ENCODE peak calls at places on chromosomes 5 and 9, in ten cellular contexts. O is sigmoid colon, R is tibial artery, U is HCT116, T is left ventricle myocardium inferior, S is gastrocnemius medialis, I is A549, C is ovary, G is neural progenitor cell, P is adrenal gland. H is an unnamed sample. For H3K4me1, the result is how much of the 10 kb centered on the place peaks cover.

GRCh38 chr9:93252116-93252780 is 68.3 kb downstream of the WNK2 start:
- DNase-seq in U (no peak), R (peak), C (no peak), G (no peak), T (no peak), S (no peak), O (peak), I (no peak), P (no peak), H (no peak)

GRCh38 chr9:120730661-120731514 is 16.6 kb upstream of the MEGF9 start:
- DNase-seq in G (peak), T (peak), O (no peak), I (no peak), S (no peak), C (no peak), U (no peak), R (peak), P (no peak), H (peak)

GRCh38 chr5:43410414-43410813 is 1.8 kb downstream of the CCL28 start:
- DNase-seq in I (no peak), C (no peak), T (no peak), R (no peak), U (no peak), S (no peak), G (no peak), P (no peak), O (no peak), H (no peak)

GRCh38 chr9:90046317-90046861 is 441.6 kb downstream of the GADD45G start:
- DNase-seq in C (no peak), G (no peak), O (no peak), R (no peak), T (no peak), P (no peak), I (no peak), S (no peak), U (no peak), H (no peak)

GRCh38 chr5:74616236-74617146 is 24.0 kb downstream of the ENC1 start:
- DNase-seq in T (no peak), O (no peak), I (no peak), P (no peak), S (no peak), G (no peak), C (peak), R (no peak), U (no peak), H (no peak)

GRCh38 chr5:143543358-143544255 is 140.1 kb upstream of the NR3C1 start:
- DNase-seq in I (peak), T (no peak), C (no peak), G (no peak), R (no peak), S (no peak), P (no peak), O (no peak), U (no peak), H (no peak)

GRCh38 chr5:149464796-149465489 is 85.9 kb upstream of the IL17B start:
- DNase-seq in C (peak), G (no peak), I (no peak), P (peak), R (peak), O (peak), U (no peak), T (no peak), S (no peak), H (no peak)

GRCh38 chr5:14143843-14144585 is 872 bp downstream of the TRIO start:
- DNase-seq in I (no peak), U (no peak), P (peak), S (no peak), O (peak), C (peak), T (peak), G (peak), R (peak), H (peak)

GRCh38 chr9:105216440-105217178 is 27.8 kb upstream of the SLC44A1 start:
- DNase-seq in R (no peak), S (no peak), I (no peak), G (no peak), P (peak), C (no peak), T (peak), U (no peak), O (no peak), H (no peak)

GRCh38 chr5:139976703-139977102 is 66.4 kb downstream of the NRG2 start:
- DNase-seq in G (no peak), U (no peak), O (no peak), S (no peak), T (no peak), P (no peak), R (no peak), C (no peak), I (no peak), H (no peak)

GRCh38 chr9:129523953-129524847 is 96.7 kb downstream of the C9orf50 start:
- DNase-seq in I (no peak), C (no peak), G (no peak), T (no peak), U (no peak), R (no peak), P (no peak), O (peak), S (no peak), H (no peak)

GRCh38 chr5:41738695-41739354 is 131.4 kb downstream of the OXCT1 start:
- DNase-seq in G (no peak), U (no peak), R (no peak), T (no peak), C (no peak), I (no peak), P (no peak), O (no peak), S (no peak), H (no peak)

GRCh38 chr9:112971415-112971814 is 40.6 kb downstream of the ZNF883 start:
- DNase-seq in R (no peak), G (peak), O (no peak), C (no peak), U (peak), P (no peak), I (no peak), S (no peak), T (no peak), H (no peak)

GRCh38 chr9:109640232-109641078 is 139.5 kb upstream of the PALM2AKAP2 start:
- DNase-seq in P (peak), O (peak), S (no peak), U (no peak), I (peak), R (peak), C (peak), T (peak), G (peak), H (peak)

GRCh38 chr9:124349267-124349666 is 66.0 kb downstream of the PSMB7 start:
- DNase-seq in P (no peak), C (no peak), T (no peak), S (no peak), U (no peak), I (no peak), G (no peak), O (no peak), R (peak), H (no peak)

GRCh38 chr5:29114331-29114768 is 2076.0 kb upstream of the CDH9 start:
- DNase-seq in G (no peak), U (no peak), C (no peak), S (no peak), I (no peak), R (no peak), P (no peak), O (no peak), T (no peak), H (no peak)

GRCh38 chr5:90909091-90909503 is 350.5 kb downstream of the ADGRV1 start:
- DNase-seq in R (no peak), U (no peak), T (no peak), S (no peak), O (no peak), C (peak), G (no peak), I (no peak), P (peak), H (peak)

GRCh38 chr5:113117543-113118110 is 141.0 kb downstream of the DCP2 start:
- DNase-seq in T (no peak), O (no peak), R (no peak), C (no peak), S (no peak), P (no peak), I (no peak), G (no peak), U (no peak), H (no peak)

GRCh38 chr9:270657-271237 is 56.1 kb downstream of the DOCK8 start:
- DNase-seq in T (no peak), P (no peak), U (no peak), S (no peak), G (no peak), C (no peak), O (no peak), R (no peak), I (no peak), H (no peak)

GRCh38 chr9:36135791-36136276 is 699 bp upstream of the GLIPR2 start:
- DNase-seq in P (no peak), R (no peak), S (no peak), T (no peak), G (no peak), I (no peak), U (no peak), O (peak), C (no peak), H (no peak)

GRCh38 chr9:117547321-117547720 is 132.5 kb upstream of the ASTN2 start:
- DNase-seq in P (no peak), O (no peak), C (no peak), T (no peak), U (no peak), G (no peak), I (no peak), R (no peak), S (no peak), H (no peak)

GRCh38 chr5:1536298-1537165 is 12.8 kb upstream of the LPCAT1 start:
- DNase-seq in C (peak), G (no peak), T (no peak), P (peak), R (peak), O (peak), I (no peak), U (no peak), S (no peak), H (peak)

GRCh38 chr9:133160742-133161541 is 2.8 kb downstream of the GBGT1 start:
- DNase-seq in R (peak), U (peak), S (peak), T (peak), P (peak), I (peak), C (peak), O (peak), G (peak), H (peak)

GRCh38 chr9:83401328-83401895 is 136.8 kb downstream of the FRMD3 start:
- DNase-seq in G (peak), C (no peak), T (no peak), O (no peak), U (no peak), S (no peak), P (no peak), I (no peak), R (no peak), H (no peak)

GRCh38 chr9:17721954-17722353 is 143.1 kb downstream of the SH3GL2 start:
- DNase-seq in C (no peak), G (no peak), P (no peak), T (no peak), U (no peak), S (no peak), O (no peak), I (no peak), R (no peak), H (no peak)

GRCh38 chr5:172843825-172844576 is 9.9 kb downstream of the ERGIC1 start:
- DNase-seq in U (no peak), R (no peak), S (no peak), C (no peak), T (no peak), G (no peak), P (no peak), O (no peak), I (no peak), H (no peak)

GRCh38 chr5:171745602-171746001 is 40.0 kb upstream of the SMIM23 start:
- DNase-seq in I (no peak), S (no peak), O (no peak), T (no peak), G (no peak), C (no peak), R (no peak), P (no peak), U (no peak), H (peak)

GRCh38 chr9:36327903-36328302 is 69.7 kb upstream of the GNE start:
- DNase-seq in P (no peak), U (no peak), C (no peak), I (no peak), T (no peak), O (no peak), G (no peak), R (no peak), S (no peak), H (no peak)

DNA sequence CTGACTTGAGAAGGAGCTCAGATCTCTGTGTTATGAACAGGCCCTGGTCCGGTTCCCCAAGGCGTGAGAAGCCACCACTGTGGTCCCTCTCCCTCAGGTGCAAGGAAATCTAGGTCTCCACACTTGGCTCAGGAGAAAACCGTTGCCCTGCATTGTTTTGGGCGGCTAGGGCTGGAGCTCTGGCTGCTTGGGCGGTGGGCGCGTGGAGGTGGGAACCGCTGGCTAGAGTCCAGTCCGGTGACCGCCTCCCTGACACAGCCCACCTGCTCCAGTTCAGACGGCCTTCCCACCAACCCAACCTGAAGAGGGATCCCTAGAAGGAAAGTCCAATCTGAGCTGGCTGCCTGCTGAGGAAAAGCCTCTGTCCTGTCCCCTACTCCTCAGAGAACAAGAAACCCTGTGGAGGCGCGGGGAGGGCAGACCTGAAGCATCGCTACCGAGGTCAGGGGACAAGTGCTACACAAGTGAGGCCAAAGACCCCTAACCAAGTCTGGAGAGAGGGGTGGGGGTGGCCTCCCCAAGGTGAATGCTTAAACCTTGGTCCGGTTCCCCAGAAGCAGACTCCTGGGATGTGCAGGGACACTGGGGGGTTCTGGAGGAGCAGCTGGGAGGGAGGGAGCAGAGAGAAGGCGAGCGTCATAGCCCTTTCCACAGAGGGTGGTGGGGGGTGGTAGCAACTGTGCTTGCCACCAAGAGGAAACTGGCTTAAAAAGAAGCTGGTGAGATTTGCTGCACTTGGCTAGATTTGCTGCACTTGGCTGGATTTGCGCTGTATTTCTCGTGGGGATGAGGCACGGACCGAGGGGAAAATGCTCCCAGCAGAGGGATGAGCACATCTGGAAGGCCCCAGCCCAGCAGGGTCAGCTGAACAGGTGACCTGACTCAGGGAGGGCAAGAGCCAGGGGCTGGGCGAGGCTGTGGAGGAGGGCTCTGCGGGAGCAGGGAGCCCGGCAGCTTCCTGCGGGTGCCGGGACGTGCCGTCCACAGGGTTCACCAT is 65.2 kb downstream of the RAPGEF1 start:
- DNase-seq in C (no peak), U (no peak), R (peak), G (no peak), S (no peak), O (no peak), I (no peak), T (no peak), P (peak), H (no peak)
- H3K4me1 ChIP-seq in C (under half), U (under half), R (half or more), G (half or more), S (half or more), O (half or more), I (under half), T (half or more), P (half or more), H (under half)

GRCh38 chr9:88267283-88267682 is 121.0 kb upstream of the SPIN1 start:
- DNase-seq in O (no peak), G (no peak), S (no peak), C (no peak), T (no peak), I (no peak), P (no peak), U (no peak), R (no peak), H (no peak)
- TF ChIP-seq CTCF in O (no peak), G (no peak), S (no peak), C (no peak), T (no peak), I (no peak), P (no peak), U (no peak), R (no peak), H (no peak)

GRCh38 chr9:103755986-103756385 is 338.1 kb upstream of the SMC2 start:
- DNase-seq in T (no peak), P (no peak), C (no peak), R (no peak), G (no peak), S (no peak), O (no peak), I (no peak), U (no peak), H (no peak)
- H3K4me3 ChIP-seq in T (no peak), P (no peak), C (no peak), R (no peak), G (no peak), S (no peak), O (no peak), I (no peak), U (no peak), H (no peak)

DNA sequence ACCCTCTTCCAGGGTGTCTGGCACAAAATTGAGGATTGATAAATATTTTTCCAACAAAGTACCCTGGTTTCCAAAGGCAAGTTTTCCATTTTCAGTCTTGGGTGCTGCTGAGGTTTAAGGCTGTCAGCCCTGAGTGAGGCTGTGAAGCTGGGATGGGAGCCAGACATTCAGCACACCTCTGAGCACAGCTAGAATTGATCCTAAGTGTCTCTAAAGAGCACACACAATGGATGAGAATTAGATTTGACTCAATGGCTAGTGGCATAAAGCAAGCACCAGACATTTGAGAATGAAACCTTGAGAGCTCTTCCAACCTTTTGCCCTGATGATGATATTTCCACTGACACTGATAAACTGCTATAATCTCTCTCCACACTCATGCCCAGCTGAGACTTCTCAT is 131.5 kb downstream of the MARCHF11 start:
- DNase-seq in R (no peak), C (no peak), I (no peak), T (no peak), P (no peak), O (no peak), S (no peak), G (no peak), U (no peak), H (no peak)
- H3K4me1 ChIP-seq in R (under half), C (under half), I (under half), T (under half), P (under half), O (under half), S (under half), G (under half), U (under half), H (under half)

GRCh38 chr5:96920956-96921355 is 14.9 kb upstream of the LNPEP start:
- DNase-seq in C (no peak), S (no peak), O (no peak), P (no peak), R (no peak), G (no peak), U (no peak), I (no peak), T (no peak), H (no peak)

GRCh38 chr5:96922452-96923244 is 13.2 kb upstream of the LNPEP start:
- DNase-seq in C (no peak), R (no peak), I (no peak), T (no peak), O (no peak), P (no peak), G (no peak), U (no peak), S (no peak), H (no peak)

GRCh38 chr5:96924016-96924443 is 11.8 kb upstream of the LNPEP start:
- DNase-seq in P (no peak), G (no peak), U (no peak), R (no peak), O (no peak), S (no peak), I (no peak), T (no peak), C (no peak), H (no peak)

GRCh38 chr5:96919754-96920197 is 16.1 kb upstream of the LNPEP start:
- DNase-seq in U (no peak), P (no peak), O (no peak), C (no peak), G (no peak), R (no peak), T (no peak), S (no peak), I (no peak), H (no peak)
- TF ChIP-seq CTCF in U (no peak), P (no peak), O (no peak), C (no peak), G (no peak), R (no peak), T (no peak), S (no peak), I (no peak), H (no peak)

GRCh38 chr9:68706579-68707201 is 1.6 kb downstream of the PIP5K1B start:
- DNase-seq in I (no peak), P (no peak), U (no peak), R (no peak), T (no peak), O (no peak), C (no peak), G (peak), S (no peak), H (no peak)
- H3K4me3 ChIP-seq in I (no peak), P (peak), U (no peak), R (peak), T (peak), O (peak), C (peak), G (peak), S (peak), H (no peak)

GRCh38 chr5:141840826-141841360 is 37.3 kb downstream of the PCDH1 start:
- DNase-seq in T (no peak), O (no peak), R (no peak), S (no peak), I (no peak), U (no peak), P (no peak), C (no peak), G (no peak), H (no peak)
- H3K4me1 ChIP-seq in T (half or more), O (under half), R (half or more), S (under half), I (under half), U (under half), P (under half), C (under half), G (half or more), H (under half)

DNA sequence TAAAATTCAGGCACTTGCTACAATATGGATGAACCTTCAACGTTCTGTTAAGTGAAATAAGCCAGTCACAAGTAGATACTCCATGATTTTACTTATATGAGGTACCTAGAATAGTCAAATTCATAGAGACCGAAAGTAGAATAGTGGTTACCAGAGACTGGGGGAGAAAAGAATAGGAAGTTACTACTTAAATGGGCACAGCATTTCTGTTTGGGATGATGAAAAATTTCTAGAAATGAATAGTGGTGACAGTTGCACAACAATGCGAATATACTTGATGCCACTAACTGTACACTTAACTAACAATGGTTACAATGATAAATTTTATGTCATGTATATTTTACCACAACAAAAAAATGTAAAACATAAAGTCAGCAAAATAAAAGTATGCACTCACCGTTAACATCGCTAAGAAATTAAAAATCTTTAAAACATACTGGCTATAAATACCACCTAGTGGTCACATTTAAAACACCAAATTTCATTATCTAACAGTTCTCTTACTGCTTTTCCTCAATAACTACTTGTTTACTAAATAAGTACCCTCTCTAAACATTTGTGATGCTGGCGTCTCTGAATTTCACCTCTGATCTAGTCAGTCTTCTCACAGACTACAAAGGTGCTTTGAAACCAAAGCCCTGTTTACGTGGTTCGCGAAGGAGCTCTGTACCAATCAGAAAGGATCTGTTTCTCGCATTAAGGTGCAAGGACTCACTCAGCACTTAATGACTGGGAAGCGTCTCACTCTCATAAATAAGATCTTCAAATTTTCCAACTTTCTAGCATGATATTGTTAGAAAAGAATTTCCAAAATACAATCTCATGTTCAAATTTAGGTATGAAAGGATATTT is 22.7 kb downstream of the KIF3A start:
- DNase-seq in O (no peak), C (no peak), I (no peak), S (no peak), U (no peak), G (no peak), T (no peak), R (no peak), P (no peak), H (no peak)
- TF ChIP-seq CTCF in O (peak), C (no peak), I (peak), S (no peak), U (peak), G (peak), T (peak), R (peak), P (peak), H (peak)

H was measured in thyroid gland.